ENCODE peak calls at places on chromosomes 2 and 18, in six cellular contexts. B is right lobe of liver, Z is GM23248, K is fibroblast of lung, M is ovary, O is colonic mucosa. S is an unnamed sample.

GRCh38 chr18:32899819-32900218 is 127.0 kb upstream of the KLHL14 start:
- DNase-seq in O (no peak), K (peak; percentile 38), M (no peak), B (no peak), Z (peak; percentile 31), S (no peak)

GRCh38 chr2:45173513-45173912 is 164.3 kb upstream of the SIX2 start:
- DNase-seq in B (no peak), K (peak; percentile 98), Z (peak; percentile 97), O (no peak), M (no peak), S (no peak)

GRCh38 chr2:226904592-226904991 is 68.7 kb downstream of the RHBDD1 start:
- DNase-seq in Z (no peak), K (no peak), B (no peak), O (no peak), M (no peak), S (no peak)

GRCh38 chr18:27964811-27965210 is 212.1 kb downstream of the CDH2 start:
- DNase-seq in B (no peak), K (no peak), M (no peak), O (no peak), Z (no peak), S (no peak)

GRCh38 chr2:96806468-96807126 is 9.5 kb upstream of the CNNM3 start:
- DNase-seq in B (no peak), K (no peak), Z (no peak), M (no peak), O (no peak), S (no peak)

GRCh38 chr2:160666019-160666676 is 172.5 kb upstream of the RBMS1 start:
- DNase-seq in B (no peak), M (no peak), K (peak; percentile 99), Z (peak; percentile 97), O (no peak), S (no peak)

GRCh38 chr2:140085674-140086073 is 1305.5 kb upstream of the NXPH2 start:
- DNase-seq in M (no peak), B (no peak), Z (peak; percentile 1), O (no peak), K (peak; percentile 54), S (no peak)

GRCh38 chr2:19899853-19900525 is 1.8 kb downstream of the TTC32 start:
- DNase-seq in O (no peak), K (no peak), B (no peak), M (no peak), Z (peak; percentile 28), S (no peak)

GRCh38 chr18:29979884-29980283 is 1062.7 kb downstream of the DSC3 start:
- DNase-seq in K (no peak), O (no peak), Z (peak; percentile 41), B (no peak), M (no peak), S (no peak)

GRCh38 chr2:31413025-31413424 is 1.5 kb downstream of the XDH start:
- DNase-seq in M (no peak), O (no peak), K (peak; percentile 76), B (no peak), Z (peak; percentile 67), S (no peak)

GRCh38 chr2:216066255-216066654 is 15.4 kb downstream of the PECR start:
- DNase-seq in K (peak; percentile 33), Z (peak; percentile 77), M (no peak), B (no peak), O (no peak), S (no peak)

DNA sequence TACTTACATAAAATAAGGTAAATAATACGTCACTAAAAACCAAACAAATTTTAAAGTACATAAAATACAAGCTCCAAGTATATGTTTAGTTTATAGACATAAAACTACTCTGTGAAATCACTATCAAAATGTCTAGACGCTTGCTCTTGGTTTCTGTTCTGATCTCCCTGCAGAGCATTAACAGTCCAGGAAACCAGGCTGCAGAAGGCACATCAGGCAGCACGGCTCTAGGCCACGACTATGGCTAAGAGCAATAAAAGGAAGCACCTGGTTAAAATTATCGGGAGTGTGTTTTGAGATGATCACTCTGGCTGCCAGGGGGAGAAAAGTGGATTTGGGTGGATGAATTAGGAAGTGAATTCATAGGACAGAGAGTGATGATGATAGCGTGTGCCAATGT is 196.0 kb upstream of the SPHKAP start:
- DNase-seq in B (no peak), M (no peak), O (no peak), Z (no peak), K (no peak), S (no peak)
- H3K9me3 ChIP-seq in B (no peaks in the 10 kb centered on the region), M (no peaks in the 10 kb centered on the region), O (no peaks in the 10 kb centered on the region), Z (no peaks in the 10 kb centered on the region), K (no peaks in the 10 kb centered on the region), S (no peaks in the 10 kb centered on the region)

DNA sequence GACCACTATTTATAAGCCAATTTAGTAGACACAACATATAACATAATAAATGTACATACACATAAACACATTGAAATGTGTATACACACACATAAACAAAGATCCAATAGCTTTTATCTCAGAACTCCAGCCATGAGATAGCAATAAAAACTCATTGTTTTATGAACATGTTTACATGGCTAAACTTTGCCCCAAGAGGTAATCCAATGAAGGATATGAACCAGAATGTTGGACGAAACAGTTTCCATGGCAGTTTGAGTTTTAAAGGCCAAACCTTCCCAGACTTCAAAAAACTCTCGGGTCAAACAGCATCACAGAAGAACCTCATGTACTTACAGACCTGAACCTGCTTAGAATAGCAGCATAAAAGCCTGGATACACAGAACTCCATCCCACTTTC is 97.2 kb upstream of the WDR75 start:
- DNase-seq in O (no peak), Z (no peak), K (no peak), M (no peak), B (no peak), S (no peak)
- H3K9me3 ChIP-seq in O (no peaks in the 10 kb centered on the region), Z (no peaks in the 10 kb centered on the region), K (peaks cover 1% of the 10 kb centered on the region), M (no peaks in the 10 kb centered on the region), B (no peaks in the 10 kb centered on the region), S (peaks cover 4% of the 10 kb centered on the region)

DNA sequence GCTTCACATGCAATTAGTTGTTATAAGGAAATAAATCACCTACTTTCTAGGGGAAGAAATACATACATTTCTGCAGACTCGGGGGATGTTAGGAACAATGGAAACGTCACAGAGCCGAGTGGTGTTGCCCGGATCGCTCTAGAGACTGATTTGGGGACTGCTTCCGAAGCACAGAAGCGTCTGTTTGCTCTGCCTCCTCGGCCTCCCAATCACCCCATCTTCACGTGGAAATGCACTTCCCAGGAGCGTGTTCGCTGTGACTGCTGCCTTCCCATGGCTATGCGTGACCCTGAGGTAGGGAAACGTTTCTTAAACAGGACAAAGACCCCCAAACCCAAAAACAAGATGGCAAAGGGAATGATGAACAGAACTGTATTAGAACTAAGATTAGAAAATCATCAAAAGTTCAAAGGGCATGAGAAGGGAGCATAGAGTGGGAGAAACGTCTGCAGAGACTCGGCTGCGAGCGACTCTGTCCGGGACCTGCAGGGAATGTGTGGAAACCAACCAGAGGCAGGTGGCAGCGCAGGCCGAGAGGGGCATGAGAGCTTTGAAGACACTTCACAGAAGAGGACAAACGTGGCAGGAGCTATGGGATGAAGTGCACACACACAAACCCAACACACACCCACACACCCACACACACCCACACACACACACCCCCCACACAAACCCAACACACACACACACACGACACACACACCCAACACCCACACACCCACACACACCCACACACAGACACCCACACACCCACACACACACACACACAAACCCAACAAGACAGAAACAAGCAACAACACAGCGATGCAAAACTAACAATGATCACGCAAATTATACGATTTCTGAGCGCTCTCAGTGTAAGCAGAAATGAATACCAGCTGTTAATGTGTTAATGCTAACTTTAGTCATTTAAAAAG is 41.3 kb downstream of the RTP5 start:
- DNase-seq in B (peak; percentile 40), O (no peak), M (no peak), K (no peak), Z (no peak), S (no peak)
- H3K9me3 ChIP-seq in B (no peaks in the 10 kb centered on the region), O (no peaks in the 10 kb centered on the region), M (no peaks in the 10 kb centered on the region), K (no peaks in the 10 kb centered on the region), Z (no peaks in the 10 kb centered on the region), S (no peaks in the 10 kb centered on the region)

GRCh38 chr18:68233043-68233442 is 481.9 kb downstream of the TMX3 start:
- DNase-seq in Z (no peak), B (no peak), K (no peak), M (no peak), O (no peak), S (no peak)
- H3K9me3 ChIP-seq in Z (no peaks in the 10 kb centered on the region), B (no peaks in the 10 kb centered on the region), K (no peaks in the 10 kb centered on the region), M (no peaks in the 10 kb centered on the region), O (no peaks in the 10 kb centered on the region), S (no peaks in the 10 kb centered on the region)

GRCh38 chr2:205012961-205013360 is 467.7 kb downstream of the PARD3B start:
- DNase-seq in O (no peak), M (no peak), K (no peak), Z (no peak), B (no peak), S (no peak)
- H3K9me3 ChIP-seq in O (no peaks in the 10 kb centered on the region), M (no peaks in the 10 kb centered on the region), K (no peaks in the 10 kb centered on the region), Z (no peaks in the 10 kb centered on the region), B (no peaks in the 10 kb centered on the region), S (no peaks in the 10 kb centered on the region)

GRCh38 chr2:132517386-132517785 is 100.8 kb downstream of the GPR39 start:
- DNase-seq in Z (peak; percentile 4), M (no peak), K (no peak), O (no peak), B (no peak), S (no peak)
- H3K9me3 ChIP-seq in Z (no peaks in the 10 kb centered on the region), M (no peaks in the 10 kb centered on the region), K (no peaks in the 10 kb centered on the region), O (no peaks in the 10 kb centered on the region), B (no peaks in the 10 kb centered on the region), S (peaks cover 2% of the 10 kb centered on the region)

S was measured in T-helper 17 cell.